ENCODE peak calls at places on chromosomes 12 and 14, in seven cellular contexts. E is neural crest cell, V is foreskin fibroblast, I is H9, U is activated B cell treated with CpG ODN at 0.5 μM for 24 hours, D is LoVo, K is HCT116. T is an unnamed sample.

GRCh38 chr12:233615-233968 is 19.6 kb upstream of the SLC6A12 start:
- DNase-seq in E (no peak), V (no peak), I (no peak), U (no peak), D (no peak), K (no peak), T (no peak)

GRCh38 chr14:24895243-24895583 is 154.7 kb downstream of the STXBP6 start:
- DNase-seq in E (no peak), V (no peak), I (no peak), U (no peak), D (no peak), K (no peak), T (peak; percentile 2)

GRCh38 chr12:50933459-50934124 is 18.8 kb upstream of the HIGD1C start:
- DNase-seq in E (no peak), V (no peak), I (no peak), U (no peak), D (no peak), K (no peak), T (peak; percentile 72)

GRCh38 chr12:6767592-6768384 is 1.6 kb downstream of the PTMS start:
- DNase-seq in E (no peak), V (no peak), I (no peak), U (no peak), D (no peak), K (no peak), T (no peak)

GRCh38 chr12:98754095-98754494 is 109.0 kb downstream of the APAF1 start:
- DNase-seq in E (no peak), V (peak; percentile 23), I (no peak), U (no peak), D (peak; percentile 35), K (no peak), T (peak; percentile 27)

GRCh38 chr12:68267892-68268396 is 14.5 kb upstream of the IL22 start:
- DNase-seq in E (no peak), V (peak; percentile 40), I (no peak), U (no peak), D (no peak), K (no peak), T (no peak)

GRCh38 chr14:75917322-75918251 is 64.2 kb downstream of the TGFB3 start:
- DNase-seq in E (no peak), V (no peak), I (peak; percentile 36), U (no peak), D (no peak), K (no peak), T (peak; percentile 79)

GRCh38 chr12:91896725-91897515 is 248.7 kb downstream of the BTG1 start:
- DNase-seq in E (no peak), V (no peak), I (no peak), U (no peak), D (no peak), K (no peak), T (no peak)

GRCh38 chr14:99568567-99569560 is 35.1 kb downstream of the CCDC85C start:
- DNase-seq in E (no peak), V (peak; percentile 29), I (no peak), U (no peak), D (peak; percentile 30), K (no peak), T (no peak)

GRCh38 chr12:6141048-6141447 is 16.6 kb upstream of the VWF start:
- DNase-seq in E (no peak), V (peak; percentile 12), I (no peak), U (no peak), D (no peak), K (no peak), T (no peak)

GRCh38 chr12:114963846-114964245 is 279.9 kb upstream of the TBX3 start:
- DNase-seq in E (no peak), V (no peak), I (no peak), U (no peak), D (peak; percentile 61), K (no peak), T (no peak)

GRCh38 chr14:60106341-60106740 is 14.6 kb downstream of the PCNX4 start:
- DNase-seq in E (no peak), V (peak; percentile 54), I (no peak), U (no peak), D (no peak), K (no peak), T (no peak)

GRCh38 chr12:119145367-119145766 is 33.4 kb upstream of the HSPB8 start:
- DNase-seq in E (no peak), V (no peak), I (peak; percentile 52), U (no peak), D (no peak), K (no peak), T (peak; percentile 39)

GRCh38 chr14:71588028-71588427 is 344.2 kb upstream of the RGS6 start:
- DNase-seq in E (no peak), V (peak; percentile 21), I (no peak), U (no peak), D (no peak), K (no peak), T (no peak)

GRCh38 chr12:115455268-115455681 is 771.3 kb upstream of the TBX3 start:
- DNase-seq in E (no peak), V (no peak), I (no peak), U (no peak), D (no peak), K (no peak), T (peak; percentile 79)

GRCh38 chr14:92993302-92993701 is 70.4 kb downstream of the CHGA start:
- DNase-seq in E (no peak), V (no peak), I (no peak), U (no peak), D (no peak), K (no peak), T (no peak)

GRCh38 chr12:32585680-32586079 is 93.4 kb upstream of the DNM1L start:
- DNase-seq in E (no peak), V (no peak), I (no peak), U (no peak), D (no peak), K (no peak), T (peak; percentile 19)

GRCh38 chr14:68020999-68021663 is 201.6 kb downstream of the RAD51B start:
- DNase-seq in E (no peak), V (no peak), I (no peak), U (no peak), D (no peak), K (no peak), T (no peak)

GRCh38 chr12:89856431-89856830 is 147.8 kb upstream of the ATP2B1 start:
- DNase-seq in E (no peak), V (peak; percentile 72), I (no peak), U (no peak), D (no peak), K (no peak), T (no peak)

GRCh38 chr14:70934502-70935134 is 27.4 kb downstream of the PCNX1 start:
- DNase-seq in E (no peak), V (peak; percentile 23), I (no peak), U (no peak), D (no peak), K (no peak), T (no peak)

GRCh38 chr14:68703093-68703492 is 89.8 kb downstream of the ZFP36L1 start:
- DNase-seq in E (no peak), V (peak; percentile 79), I (no peak), U (no peak), D (peak; percentile 34), K (no peak), T (no peak)

GRCh38 chr12:127717293-127717692 is 549.7 kb upstream of the TMEM132C start:
- DNase-seq in E (no peak), V (no peak), I (no peak), U (no peak), D (no peak), K (no peak), T (no peak)

GRCh38 chr12:4107436-4107878 is 166.1 kb upstream of the CCND2 start:
- DNase-seq in E (no peak), V (no peak), I (peak; percentile 78), U (peak; percentile 33), D (peak; percentile 73), K (peak; percentile 26), T (peak; percentile 90)

GRCh38 chr14:65732112-65732511 is 319.6 kb downstream of the FUT8 start:
- DNase-seq in E (no peak), V (no peak), I (no peak), U (no peak), D (no peak), K (no peak), T (no peak)

GRCh38 chr12:47085815-47086252 is 6.1 kb upstream of the AMIGO2 start:
- DNase-seq in E (no peak), V (no peak), I (peak; percentile 51), U (no peak), D (peak; percentile 72), K (no peak), T (peak; percentile 94)

GRCh38 chr12:24778486-24779304 is 170.2 kb downstream of the BCAT1 start:
- DNase-seq in E (no peak), V (peak; percentile 18), I (no peak), U (no peak), D (peak; percentile 37), K (no peak), T (peak; percentile 65)

GRCh38 chr14:83372271-83372670 is 1838.6 kb upstream of the SEL1L start:
- DNase-seq in E (no peak), V (no peak), I (no peak), U (no peak), D (no peak), K (no peak), T (no peak)

GRCh38 chr12:110109037-110109836 is 14.9 kb upstream of the IFT81 start:
- DNase-seq in E (no peak), V (peak; percentile 100), I (no peak), U (no peak), D (no peak), K (no peak), T (peak; percentile 90)

GRCh38 chr12:26122681-26123481 is 2.0 kb downstream of the BHLHE41 start:
- DNase-seq in E (peak; percentile 43), V (peak; percentile 78), I (peak; percentile 56), U (no peak), D (no peak), K (no peak), T (no peak)

GRCh38 chr12:42492267-42492666 is 97.3 kb downstream of the PRICKLE1 start:
- DNase-seq in E (no peak), V (no peak), I (no peak), U (no peak), D (no peak), K (no peak), T (peak; percentile 41)

GRCh38 chr12:102955926-102956737 is 1.3 kb upstream of the ASCL1 start:
- DNase-seq in E (no peak), V (no peak), I (peak; percentile 66), U (no peak), D (no peak), K (no peak), T (no peak)

GRCh38 chr12:92218394-92219077 is 72.9 kb upstream of the BTG1 start:
- DNase-seq in E (no peak), V (no peak), I (no peak), U (no peak), D (no peak), K (no peak), T (no peak)

GRCh38 chr14:38238332-38238731 is 17.6 kb downstream of the CLEC14A start:
- DNase-seq in E (no peak), V (peak; percentile 47), I (no peak), U (no peak), D (no peak), K (no peak), T (no peak)

GRCh38 chr12:46983393-46983793 is 96.0 kb upstream of the PCED1B start:
- DNase-seq in E (no peak), V (no peak), I (no peak), U (no peak), D (no peak), K (no peak), T (no peak)

GRCh38 chr12:8036366-8036765 is 3.9 kb downstream of the FOXJ2 start:
- DNase-seq in E (no peak), V (no peak), I (no peak), U (no peak), D (no peak), K (no peak), T (no peak)

GRCh38 chr14:75022655-75023054 is 19.9 kb downstream of the EIF2B2 start:
- DNase-seq in E (peak; percentile 19), V (no peak), I (peak; percentile 40), U (no peak), D (no peak), K (no peak), T (peak; percentile 59)

GRCh38 chr12:93886533-93887511 is 209.6 kb downstream of the CRADD start:
- DNase-seq in E (no peak), V (peak; percentile 85), I (no peak), U (no peak), D (peak; percentile 93), K (no peak), T (no peak)

GRCh38 chr14:61460853-61461611 is 139.7 kb downstream of the PRKCH start:
- DNase-seq in E (no peak), V (no peak), I (no peak), U (no peak), D (peak; percentile 11), K (no peak), T (peak; percentile 48)